ENCODE peak calls at places on chromosome 16, in four cellular contexts. T is HepG2, J is H1, B is K562. D is an unnamed sample.

GRCh38 chr16:19559242-19559910 is 3.9 kb downstream of the VPS35L start:
- DNase-seq in B (peak; percentile 23), T (peak; percentile 58), J (peak; percentile 46), D (peak; percentile 35)

GRCh38 chr16:81716478-81717210 is 62.4 kb upstream of the PLCG2 start:
- DNase-seq in B (no peak), T (no peak), J (no peak), D (no peak)

GRCh38 chr16:19481291-19481690 is 40.6 kb downstream of the GDE1 start:
- DNase-seq in B (peak; percentile 33), T (no peak), J (no peak), D (peak; percentile 19)

GRCh38 chr16:74608944-74609343 is 2.0 kb upstream of the GLG1 start:
- DNase-seq in T (no peak), B (no peak), J (no peak), D (no peak)

GRCh38 chr16:22093952-22094351 is 1.6 kb downstream of the VWA3A start:
- DNase-seq in T (no peak), B (no peak), J (no peak), D (no peak)

GRCh38 chr16:79598341-79599181 is 2.0 kb downstream of the MAF start:
- DNase-seq in T (no peak), J (peak; percentile 67), B (no peak), D (peak; percentile 66)

GRCh38 chr16:25038239-25038954 is 23.2 kb upstream of the ARHGAP17 start:
- DNase-seq in B (no peak), T (no peak), J (no peak), D (no peak)

GRCh38 chr16:69520800-69521602 is 44.8 kb upstream of the NFAT5 start:
- DNase-seq in T (peak; percentile 92), B (peak; percentile 3), J (no peak), D (no peak)

GRCh38 chr16:4285167-4285566 is 12.3 kb upstream of the TFAP4 start:
- DNase-seq in J (no peak), T (no peak), B (no peak), D (no peak)

GRCh38 chr16:85628651-85629050 is 15.5 kb downstream of the GSE1 start:
- DNase-seq in B (no peak), J (no peak), T (no peak), D (no peak)

GRCh38 chr16:55703003-55704001 is 47.5 kb downstream of the SLC6A2 start:
- DNase-seq in T (peak; percentile 74), J (no peak), B (peak; percentile 35), D (peak; percentile 70)

DNA sequence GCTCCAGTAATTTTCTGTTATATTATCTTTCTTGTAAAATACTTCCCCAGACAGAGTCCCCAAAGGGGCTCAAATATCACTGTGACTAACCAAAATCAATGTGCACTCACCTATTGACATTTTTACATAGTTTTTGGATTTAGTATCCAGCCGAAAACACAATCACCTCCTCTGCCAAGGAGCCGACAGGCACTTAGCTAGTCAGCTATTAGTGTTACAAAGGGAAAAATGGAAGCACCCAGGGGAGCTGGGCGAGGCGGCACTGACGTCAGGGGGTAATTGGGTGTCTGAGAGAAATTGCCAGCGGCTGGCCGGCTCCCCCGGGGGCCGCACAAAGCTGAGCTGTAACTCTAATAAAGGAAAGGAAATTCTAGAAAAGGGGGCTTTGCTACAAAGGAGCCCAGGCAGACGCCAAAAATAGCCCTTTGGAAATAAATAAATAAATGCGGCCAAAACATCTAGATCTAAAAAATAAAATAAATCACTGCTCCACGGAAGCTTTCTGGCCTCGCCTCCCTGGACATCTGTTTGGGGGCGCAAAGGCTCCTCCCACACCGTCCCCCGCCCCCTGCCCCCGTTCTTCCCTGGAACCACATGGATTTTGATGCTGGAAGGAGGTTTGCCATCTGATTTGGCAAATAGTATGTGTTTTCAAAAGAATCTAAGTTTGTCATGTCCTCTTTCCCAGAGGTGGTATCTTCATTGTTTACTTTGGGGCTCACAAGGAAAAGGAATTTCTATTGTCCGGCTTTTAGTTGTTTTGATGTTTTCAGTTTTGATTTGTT is 156.8 kb downstream of the ZNF423 start:
- DNase-seq in T (no peak), J (no peak), B (no peak), D (no peak)
- TF ChIP-seq MAX in T (no peak), J (no peak), B (no peak), D (no peak)

GRCh38 chr16:30377050-30377811 is 2.6 kb downstream of the MYL11 start:
- DNase-seq in J (peak; percentile 92), T (no peak), B (peak; percentile 81), D (no peak)

GRCh38 chr16:30378236-30379164 is 3.9 kb downstream of the SEPTIN1 start:
- DNase-seq in T (peak; percentile 95), B (peak; percentile 98), J (peak; percentile 99), D (peak; percentile 98)

GRCh38 chr16:30376508-30376907 is 1.9 kb downstream of the MYL11 start:
- DNase-seq in B (no peak), J (no peak), T (no peak), D (no peak)

GRCh38 chr16:30379165-30379783 is 3.1 kb downstream of the SEPTIN1 start:
- DNase-seq in T (no peak), B (no peak), J (no peak), D (no peak)

GRCh38 chr16:30377812-30378235 is 3.2 kb downstream of the MYL11 start:
- DNase-seq in J (no peak), B (no peak), T (peak; percentile 73), D (peak; percentile 93)
- TF ChIP-seq POLR2A in J (peak; percentile 63), B (peak; percentile 81), T (no peak), D (no peak)

GRCh38 chr16:63745456-63745855 is 1376.4 kb downstream of the CDH11 start:
- DNase-seq in J (no peak), B (no peak), T (no peak), D (no peak)

GRCh38 chr16:63749256-63749655 is 1372.6 kb downstream of the CDH11 start:
- DNase-seq in B (no peak), J (no peak), T (no peak), D (no peak)

GRCh38 chr16:63742150-63742549 is 1379.7 kb downstream of the CDH11 start:
- DNase-seq in T (no peak), B (no peak), J (no peak), D (no peak)

DNA sequence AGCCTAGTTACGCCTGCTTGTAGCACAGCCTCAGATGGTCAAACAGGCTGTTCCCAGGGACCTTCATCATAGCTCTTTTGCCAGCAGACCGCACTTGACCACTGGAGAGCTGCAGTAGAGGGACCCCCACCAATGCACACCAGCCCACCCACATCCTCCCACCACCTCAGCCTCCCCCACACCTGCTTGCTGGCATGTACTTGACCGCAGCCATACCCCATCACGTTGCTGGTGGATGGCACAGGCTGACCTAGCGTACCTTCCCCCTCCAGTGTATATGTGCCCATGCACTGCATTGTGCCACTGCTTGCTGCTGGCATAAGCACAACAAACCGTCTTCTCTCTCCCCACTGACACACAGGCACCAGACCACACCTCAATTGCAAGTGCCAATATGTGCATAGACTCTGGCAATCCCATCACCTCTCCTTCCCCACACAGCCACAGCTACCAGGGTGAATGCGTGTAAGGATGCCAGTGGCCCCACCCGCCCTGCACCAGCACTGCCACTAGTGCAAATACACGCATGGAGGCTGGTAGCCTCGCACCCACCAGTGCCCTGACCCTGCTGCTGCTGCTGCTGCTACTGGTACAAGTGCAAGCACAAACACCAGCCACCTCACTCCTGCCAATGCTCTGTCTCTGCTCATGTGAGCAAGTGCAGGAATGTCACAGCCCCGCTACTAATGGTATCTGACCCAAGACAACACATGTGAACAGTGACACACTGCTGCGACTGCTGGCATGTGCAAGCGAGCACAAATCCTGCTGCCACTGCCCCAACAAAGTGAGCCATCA is 1377.6 kb downstream of the CDH11 start:
- DNase-seq in T (no peak), B (no peak), J (no peak), D (no peak)
- TF ChIP-seq PHF8 in T (no peak), B (no peak), J (no peak), D (no peak)

GRCh38 chr16:87006021-87006420 is 311.2 kb downstream of the C16orf95 start:
- DNase-seq in T (no peak), B (no peak), J (no peak), D (no peak)

GRCh38 chr16:87000007-87000406 is 317.2 kb downstream of the C16orf95 start:
- DNase-seq in J (no peak), B (no peak), T (peak; percentile 77), D (no peak)

GRCh38 chr16:87006789-87007745 is 310.1 kb downstream of the C16orf95 start:
- DNase-seq in B (no peak), J (no peak), T (no peak), D (no peak)

GRCh38 chr16:87002717-87003413 is 314.3 kb downstream of the C16orf95 start:
- DNase-seq in T (no peak), J (no peak), B (no peak), D (no peak)

DNA sequence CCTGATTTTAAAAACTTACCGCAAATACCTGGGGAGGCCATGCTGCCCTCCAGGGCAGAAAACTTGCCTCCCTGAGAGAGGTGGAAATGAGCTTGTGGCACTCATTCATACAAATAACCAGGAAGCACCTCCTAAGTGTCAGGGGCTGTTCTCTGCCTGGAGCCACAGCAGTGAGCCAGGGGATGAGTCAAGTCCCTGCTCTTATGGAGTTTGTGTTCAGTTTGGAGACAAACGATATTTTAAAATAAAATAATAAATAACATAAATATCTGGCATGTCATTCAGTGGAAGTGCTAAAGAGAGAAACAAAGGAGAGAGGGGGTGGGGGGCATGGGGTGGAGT is 313.8 kb downstream of the C16orf95 start:
- DNase-seq in J (no peak), B (no peak), T (no peak), D (no peak)
- TF ChIP-seq MAX in J (no peak), B (no peak), T (no peak), D (no peak)

GRCh38 chr16:524274-525011 is 3.1 kb upstream of the CAPN15 start:
- DNase-seq in J (no peak), B (no peak), T (no peak), D (no peak)
- TF ChIP-seq POLR2A in J (no peak), B (no peak), T (peak; percentile 40), D (no peak)

GRCh38 chr16:35747658-35748455 is 2288.4 kb downstream of the TP53TG3F start:
- DNase-seq in T (no peak), J (no peak), B (no peak), D (no peak)

GRCh38 chr16:35750701-35751104 is 2291.3 kb downstream of the TP53TG3F start:
- DNase-seq in B (no peak), J (no peak), T (no peak), D (no peak)

GRCh38 chr16:35748621-35749252 is 2289.3 kb downstream of the TP53TG3F start:
- DNase-seq in T (no peak), J (no peak), B (no peak), D (no peak)

GRCh38 chr16:35750157-35750689 is 2290.8 kb downstream of the TP53TG3F start:
- DNase-seq in B (no peak), T (no peak), J (no peak), D (no peak)

DNA sequence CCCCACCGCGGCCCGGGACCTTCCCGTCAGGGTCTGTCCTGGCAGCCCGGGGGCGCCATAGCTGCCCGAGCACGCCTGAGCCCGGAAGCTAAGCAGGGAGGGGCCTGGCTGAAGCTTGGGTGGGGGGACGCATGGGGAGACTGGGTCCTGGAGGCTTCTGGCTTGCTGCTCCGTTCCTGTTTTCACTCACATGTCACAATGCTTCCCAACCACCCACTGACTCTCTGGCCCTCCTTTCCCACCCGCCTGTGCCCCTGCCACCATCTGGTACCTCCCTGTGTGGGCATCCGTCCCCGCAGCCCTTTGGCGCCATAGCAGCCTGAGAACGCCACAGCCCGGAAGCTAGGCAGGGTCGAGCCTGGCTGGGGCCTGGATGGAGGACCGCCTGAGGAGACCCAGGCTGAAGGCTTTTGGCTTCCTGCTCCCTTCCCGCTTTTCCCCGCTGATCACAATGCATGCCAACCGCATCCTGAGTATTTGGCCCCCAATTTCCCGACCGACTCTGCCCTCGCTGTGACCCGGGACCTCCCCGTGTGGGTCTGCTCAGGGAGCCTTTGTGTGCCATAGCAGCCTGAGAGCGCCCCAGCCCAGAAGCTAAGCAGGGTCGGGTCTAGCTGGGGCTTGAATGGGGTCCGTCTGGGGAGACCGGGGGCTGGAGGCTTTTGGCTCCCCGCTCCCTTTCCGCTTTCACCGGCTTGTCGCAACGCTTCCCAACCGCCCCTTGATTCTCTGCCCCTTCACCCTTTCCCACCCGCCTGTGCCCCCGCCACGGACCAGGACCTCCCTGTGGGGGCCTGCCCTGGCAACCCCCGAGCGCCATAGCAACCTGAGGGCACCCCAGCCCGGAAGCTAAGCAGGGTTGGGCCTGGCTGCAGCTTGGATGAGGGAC is 2290.1 kb downstream of the TP53TG3F start:
- DNase-seq in B (no peak), J (no peak), T (no peak), D (no peak)
- TF ChIP-seq PHF8 in B (no peak), J (no peak), T (no peak), D (no peak)

D was measured in A549.